ENCODE peak calls at places on chromosomes 2 and 18, in five cellular contexts. One of them, this sample, is unnamed.

GRCh38 chr18:33699372-33699771 is 121.4 kb downstream of the ASXL3 start:
- DNase-seq in hippocampal formation: no peak
- DNase-seq in fibroblast of mammary gland: no peak
- DNase-seq in HTR-8/SVneo: no peak
- DNase-seq in activated gamma-delta T cell: no peak
- DNase-seq in this sample: no peak

GRCh38 chr2:168181825-168182224 is 65.6 kb downstream of the STK39 start:
- DNase-seq in HTR-8/SVneo: no peak
- DNase-seq in activated gamma-delta T cell: no peak
- DNase-seq in fibroblast of mammary gland: no peak
- DNase-seq in hippocampal formation: no peak
- DNase-seq in this sample: no peak

GRCh38 chr2:83742117-83742782 is 716.8 kb downstream of the SUCLG1 start:
- DNase-seq in hippocampal formation: no peak
- DNase-seq in HTR-8/SVneo: no peak
- DNase-seq in activated gamma-delta T cell: no peak
- DNase-seq in fibroblast of mammary gland: no peak
- DNase-seq in this sample: no peak

GRCh38 chr2:197914778-197915177 is 110.4 kb downstream of the PLCL1 start:
- DNase-seq in activated gamma-delta T cell: no peak
- DNase-seq in hippocampal formation: no peak
- DNase-seq in HTR-8/SVneo: no peak
- DNase-seq in fibroblast of mammary gland: no peak
- DNase-seq in this sample: no peak

GRCh38 chr2:317501-318424 is 29.9 kb upstream of the ALKAL2 start:
- DNase-seq in activated gamma-delta T cell: no peak
- DNase-seq in fibroblast of mammary gland: peak; percentile 68
- DNase-seq in hippocampal formation: no peak
- DNase-seq in HTR-8/SVneo: peak; percentile 79
- DNase-seq in this sample: peak; percentile 89

GRCh38 chr2:105081006-105081701 is 43.3 kb downstream of the MRPS9 start:
- DNase-seq in hippocampal formation: no peak
- DNase-seq in fibroblast of mammary gland: no peak
- DNase-seq in HTR-8/SVneo: no peak
- DNase-seq in activated gamma-delta T cell: no peak
- DNase-seq in this sample: no peak

GRCh38 chr2:134410831-134411231 is 157.0 kb downstream of the MGAT5 start:
- DNase-seq in fibroblast of mammary gland: peak; percentile 50
- DNase-seq in activated gamma-delta T cell: no peak
- DNase-seq in HTR-8/SVneo: no peak
- DNase-seq in hippocampal formation: peak; percentile 14
- DNase-seq in this sample: peak; percentile 42

GRCh38 chr2:100524331-100524730 is 38.5 kb upstream of the PDCL3 start:
- DNase-seq in fibroblast of mammary gland: peak; percentile 29
- DNase-seq in HTR-8/SVneo: no peak
- DNase-seq in hippocampal formation: no peak
- DNase-seq in activated gamma-delta T cell: no peak
- DNase-seq in this sample: no peak

GRCh38 chr18:41744664-41745063 is 210.4 kb upstream of the PIK3C3 start:
- DNase-seq in hippocampal formation: no peak
- DNase-seq in activated gamma-delta T cell: no peak
- DNase-seq in fibroblast of mammary gland: no peak
- DNase-seq in HTR-8/SVneo: no peak
- DNase-seq in this sample: no peak

GRCh38 chr18:31250902-31251301 is 67.1 kb upstream of the DSG1 start:
- DNase-seq in activated gamma-delta T cell: no peak
- DNase-seq in fibroblast of mammary gland: no peak
- DNase-seq in HTR-8/SVneo: no peak
- DNase-seq in hippocampal formation: no peak
- DNase-seq in this sample: no peak

GRCh38 chr18:46756559-46757201 is at the start of gene ST8SIA5:
- DNase-seq in HTR-8/SVneo: no peak
- DNase-seq in hippocampal formation: no peak
- DNase-seq in activated gamma-delta T cell: no peak
- DNase-seq in fibroblast of mammary gland: no peak
- DNase-seq in this sample: peak; percentile 46

GRCh38 chr2:26569216-26570082 is 71.7 kb downstream of the CIB4 start:
- DNase-seq in activated gamma-delta T cell: no peak
- DNase-seq in fibroblast of mammary gland: no peak
- DNase-seq in hippocampal formation: no peak
- DNase-seq in HTR-8/SVneo: no peak
- DNase-seq in this sample: no peak

GRCh38 chr18:2794159-2794558 is 52.6 kb upstream of the EMILIN2 start:
- DNase-seq in activated gamma-delta T cell: no peak
- DNase-seq in hippocampal formation: no peak
- DNase-seq in HTR-8/SVneo: no peak
- DNase-seq in fibroblast of mammary gland: no peak
- DNase-seq in this sample: no peak

GRCh38 chr2:184859187-184859586 is 260.9 kb downstream of the ZNF804A start:
- DNase-seq in fibroblast of mammary gland: no peak
- DNase-seq in HTR-8/SVneo: no peak
- DNase-seq in activated gamma-delta T cell: no peak
- DNase-seq in hippocampal formation: no peak
- DNase-seq in this sample: no peak

GRCh38 chr2:120988051-120988707 is 252.5 kb downstream of the GLI2 start:
- DNase-seq in hippocampal formation: no peak
- DNase-seq in activated gamma-delta T cell: no peak
- DNase-seq in HTR-8/SVneo: no peak
- DNase-seq in fibroblast of mammary gland: peak; percentile 74
- DNase-seq in this sample: no peak

GRCh38 chr18:36419913-36420531 is 122.5 kb downstream of the FHOD3 start:
- DNase-seq in activated gamma-delta T cell: no peak
- DNase-seq in hippocampal formation: no peak
- DNase-seq in HTR-8/SVneo: no peak
- DNase-seq in fibroblast of mammary gland: peak; percentile 67
- DNase-seq in this sample: peak; percentile 73

GRCh38 chr2:10063566-10063965 is 16.6 kb downstream of the CYS1 start:
- DNase-seq in fibroblast of mammary gland: no peak
- DNase-seq in activated gamma-delta T cell: no peak
- DNase-seq in HTR-8/SVneo: no peak
- DNase-seq in hippocampal formation: no peak
- DNase-seq in this sample: no peak

GRCh38 chr2:119202610-119203351 is 20.9 kb upstream of the STEAP3 start:
- DNase-seq in HTR-8/SVneo: no peak
- DNase-seq in hippocampal formation: no peak
- DNase-seq in activated gamma-delta T cell: no peak
- DNase-seq in fibroblast of mammary gland: no peak
- DNase-seq in this sample: no peak

GRCh38 chr2:104127049-104127770 is 726.7 kb upstream of the POU3F3 start:
- DNase-seq in hippocampal formation: no peak
- DNase-seq in fibroblast of mammary gland: no peak
- DNase-seq in activated gamma-delta T cell: no peak
- DNase-seq in HTR-8/SVneo: no peak
- DNase-seq in this sample: no peak

GRCh38 chr18:75010725-75011124 is 198.2 kb downstream of the PTGR3 start:
- DNase-seq in hippocampal formation: no peak
- DNase-seq in activated gamma-delta T cell: no peak
- DNase-seq in HTR-8/SVneo: no peak
- DNase-seq in fibroblast of mammary gland: no peak
- DNase-seq in this sample: no peak

GRCh38 chr2:229240984-229241491 is 30.0 kb downstream of the PID1 start:
- DNase-seq in fibroblast of mammary gland: no peak
- DNase-seq in hippocampal formation: no peak
- DNase-seq in activated gamma-delta T cell: no peak
- DNase-seq in HTR-8/SVneo: no peak
- DNase-seq in this sample: no peak

GRCh38 chr2:42828487-42829416 is 36.4 kb upstream of the HAAO start:
- DNase-seq in hippocampal formation: peak; percentile 21
- DNase-seq in HTR-8/SVneo: peak; percentile 90
- DNase-seq in activated gamma-delta T cell: peak; percentile 23
- DNase-seq in fibroblast of mammary gland: peak; percentile 82
- DNase-seq in this sample: peak; percentile 65

GRCh38 chr18:50797147-50797546 is 22.7 kb downstream of the MRO start:
- DNase-seq in activated gamma-delta T cell: no peak
- DNase-seq in fibroblast of mammary gland: no peak
- DNase-seq in hippocampal formation: no peak
- DNase-seq in HTR-8/SVneo: no peak
- DNase-seq in this sample: peak; percentile 53

GRCh38 chr2:216956820-216957493 is 97.1 kb upstream of the TNP1 start:
- DNase-seq in hippocampal formation: no peak
- DNase-seq in activated gamma-delta T cell: no peak
- DNase-seq in HTR-8/SVneo: no peak
- DNase-seq in fibroblast of mammary gland: peak; percentile 19
- DNase-seq in this sample: no peak

GRCh38 chr2:28377984-28378678 is 14.5 kb upstream of the FOSL2 start:
- DNase-seq in fibroblast of mammary gland: no peak
- DNase-seq in hippocampal formation: no peak
- DNase-seq in HTR-8/SVneo: no peak
- DNase-seq in activated gamma-delta T cell: no peak
- DNase-seq in this sample: no peak

GRCh38 chr2:97662386-97662894 is 1.4 kb downstream of the ACTR1B start:
- DNase-seq in hippocampal formation: no peak
- DNase-seq in HTR-8/SVneo: no peak
- DNase-seq in fibroblast of mammary gland: no peak
- DNase-seq in activated gamma-delta T cell: no peak
- DNase-seq in this sample: no peak

GRCh38 chr2:228709788-228710371 is 528.4 kb upstream of the SPHKAP start:
- DNase-seq in hippocampal formation: no peak
- DNase-seq in fibroblast of mammary gland: no peak
- DNase-seq in activated gamma-delta T cell: no peak
- DNase-seq in HTR-8/SVneo: no peak
- DNase-seq in this sample: no peak

GRCh38 chr2:28185153-28185552 is 207.5 kb upstream of the FOSL2 start:
- DNase-seq in hippocampal formation: no peak
- DNase-seq in fibroblast of mammary gland: no peak
- DNase-seq in activated gamma-delta T cell: no peak
- DNase-seq in HTR-8/SVneo: no peak
- DNase-seq in this sample: no peak

GRCh38 chr2:204984421-204984925 is 439.2 kb downstream of the PARD3B start:
- DNase-seq in HTR-8/SVneo: no peak
- DNase-seq in fibroblast of mammary gland: peak; percentile 8
- DNase-seq in activated gamma-delta T cell: no peak
- DNase-seq in hippocampal formation: no peak
- DNase-seq in this sample: no peak

GRCh38 chr2:217106650-217107014 is 246.8 kb upstream of the TNP1 start:
- DNase-seq in fibroblast of mammary gland: peak; percentile 61
- DNase-seq in hippocampal formation: no peak
- DNase-seq in activated gamma-delta T cell: no peak
- DNase-seq in HTR-8/SVneo: no peak
- DNase-seq in this sample: peak; percentile 66

GRCh38 chr2:20595439-20596192 is 55.3 kb downstream of the HS1BP3 start:
- DNase-seq in HTR-8/SVneo: peak; percentile 62
- DNase-seq in fibroblast of mammary gland: peak; percentile 83
- DNase-seq in hippocampal formation: no peak
- DNase-seq in activated gamma-delta T cell: no peak
- DNase-seq in this sample: peak; percentile 95